ENCODE peak calls at places on chromosomes 3 and 15, in six cellular contexts. U is stimulated activated CD4-positive, alpha-beta T cell treated with anti-CD3 and anti-CD28 coated beads, Interleukin-2, amount 100 ng/mL, for 48 hours; Z is OCI-M1; S is activated CD8-positive, alpha-beta memory T cell treated with anti-CD3 and anti-CD28 coated beads for 24 hours; N is smooth muscle cell of the brain vasculature; L is bronchial epithelial cell. E is an unnamed sample.

GRCh38 chr3:61601831-61602230 is 40.5 kb downstream of the PTPRG start:
- DNase-seq in U (no peak), Z (no peak), S (no peak), N (no peak), L (no peak), E (no peak)

GRCh38 chr3:195064300-195064931 is 206.5 kb downstream of the XXYLT1 start:
- DNase-seq in U (no peak), Z (no peak), S (no peak), N (no peak), L (no peak), E (no peak)

GRCh38 chr3:113247051-113247450 is 35.7 kb downstream of the BOC start:
- DNase-seq in U (no peak), Z (no peak), S (no peak), N (no peak), L (no peak), E (no peak)

GRCh38 chr15:95511680-95512079 is 818.8 kb upstream of the NR2F2 start:
- DNase-seq in U (no peak), Z (no peak), S (no peak), N (no peak), L (no peak), E (no peak)

GRCh38 chr15:88657326-88658069 is 18.7 kb downstream of the ISG20 start:
- DNase-seq in U (no peak), Z (peak; percentile 50), S (peak; percentile 55), N (no peak), L (peak; percentile 44), E (no peak)

GRCh38 chr3:4302747-4303146 is 422 bp upstream of the SETMAR start:
- DNase-seq in U (peak; percentile 3), Z (no peak), S (peak; percentile 58), N (no peak), L (no peak), E (no peak)

GRCh38 chr3:55066406-55067128 is 138.7 kb upstream of the LRTM1 start:
- DNase-seq in U (no peak), Z (no peak), S (no peak), N (no peak), L (no peak), E (no peak)

GRCh38 chr3:50112462-50112861 is 23.7 kb downstream of the RBM5 start:
- DNase-seq in U (no peak), Z (no peak), S (no peak), N (no peak), L (no peak), E (no peak)

GRCh38 chr3:189517981-189518380 is 113.2 kb upstream of the TP63 start:
- DNase-seq in U (no peak), Z (no peak), S (no peak), N (no peak), L (no peak), E (no peak)

GRCh38 chr3:195047536-195047935 is 223.4 kb downstream of the XXYLT1 start:
- DNase-seq in U (no peak), Z (no peak), S (no peak), N (no peak), L (no peak), E (no peak)

GRCh38 chr3:38950585-38950984 is 101.2 kb downstream of the SCN11A start:
- DNase-seq in U (no peak), Z (peak; percentile 12), S (no peak), N (no peak), L (no peak), E (no peak)

GRCh38 chr3:31167666-31168065 is 273.2 kb upstream of the GADL1 start:
- DNase-seq in U (no peak), Z (no peak), S (no peak), N (no peak), L (no peak), E (no peak)

GRCh38 chr3:140050977-140051957 is 116.3 kb downstream of the CLSTN2 start:
- DNase-seq in U (no peak), Z (peak; percentile 29), S (no peak), N (no peak), L (peak; percentile 26), E (no peak)

GRCh38 chr15:78083186-78083585 is 5.7 kb upstream of the TBC1D2B start:
- DNase-seq in U (no peak), Z (no peak), S (no peak), N (no peak), L (no peak), E (no peak)

GRCh38 chr15:80856400-80856799 is 77.2 kb downstream of the CEMIP start:
- DNase-seq in U (no peak), Z (no peak), S (no peak), N (no peak), L (no peak), E (no peak)

GRCh38 chr3:99624536-99625236 is 13.7 kb upstream of the COL8A1 start:
- DNase-seq in U (no peak), Z (no peak), S (no peak), N (no peak), L (no peak), E (no peak)

GRCh38 chr3:77459926-77460325 is 420.0 kb downstream of the ROBO2 start:
- DNase-seq in U (no peak), Z (no peak), S (no peak), N (no peak), L (no peak), E (no peak)

GRCh38 chr3:55622116-55622515 is 135.0 kb upstream of the WNT5A start:
- DNase-seq in U (no peak), Z (no peak), S (no peak), N (no peak), L (peak; percentile 52), E (no peak)

GRCh38 chr15:100256096-100256984 is 85.4 kb downstream of the ADAMTS17 start:
- DNase-seq in U (no peak), Z (no peak), S (peak; percentile 43), N (no peak), L (no peak), E (no peak)

GRCh38 chr3:23865595-23866396 is 51.0 kb downstream of the NKIRAS1 start:
- DNase-seq in U (no peak), Z (peak; percentile 8), S (no peak), N (peak; percentile 57), L (no peak), E (no peak)